ENCODE peak calls at places on chromosomes 4 and X, in four cellular contexts. L, A, F and H are unnamed samples.

GRCh38 chr4:167614866-167615265 is 380.6 kb upstream of the SPOCK3 start:
- DNase-seq in L (no peak), A (no peak), F (peak), H (no peak)

GRCh38 chr4:7041851-7042696 is 1.1 kb upstream of the TADA2B start:
- DNase-seq in L (peak), A (peak), F (no peak), H (no peak)

GRCh38 chr4:780730-781492 is 45.0 kb downstream of the CPLX1 start:
- DNase-seq in L (peak), A (no peak), F (no peak), H (no peak)

GRCh38 chr4:73902038-73902637 is 32.9 kb downstream of the CXCL1 start:
- DNase-seq in L (no peak), A (no peak), F (peak), H (no peak)

GRCh38 chr4:8391972-8392371 is 48.6 kb downstream of the ACOX3 start:
- DNase-seq in L (no peak), A (peak), F (peak), H (peak)

GRCh38 chr4:8079031-8079885 is 79.4 kb downstream of the ABLIM2 start:
- DNase-seq in L (no peak), A (peak), F (no peak), H (no peak)

GRCh38 chr4:80185787-80186548 is 11.3 kb upstream of the PRDM8 start:
- DNase-seq in L (no peak), A (no peak), F (no peak), H (no peak)

GRCh38 chrX:20378291-20378920 is 111.7 kb upstream of the RPS6KA3 start:
- DNase-seq in L (no peak), A (no peak), F (no peak), H (no peak)

GRCh38 chr4:59969909-59970308 is 1230.2 kb upstream of the ADGRL3 start:
- DNase-seq in L (no peak), A (no peak), F (no peak), H (no peak)

GRCh38 chr4:113781439-113782040 is 20.0 kb upstream of the CAMK2D start:
- DNase-seq in L (no peak), A (no peak), F (peak), H (no peak)

GRCh38 chr4:68349361-68350360 is at the start of gene YTHDC1:
- DNase-seq in L (peak), A (peak), F (peak), H (peak)

GRCh38 chr4:161564230-161564834 is 599.5 kb downstream of the FSTL5 start:
- DNase-seq in L (no peak), A (no peak), F (peak), H (no peak)
- TF ChIP-seq CTCF in L (no peak), A (no peak), F (peak), H (no peak)

DNA sequence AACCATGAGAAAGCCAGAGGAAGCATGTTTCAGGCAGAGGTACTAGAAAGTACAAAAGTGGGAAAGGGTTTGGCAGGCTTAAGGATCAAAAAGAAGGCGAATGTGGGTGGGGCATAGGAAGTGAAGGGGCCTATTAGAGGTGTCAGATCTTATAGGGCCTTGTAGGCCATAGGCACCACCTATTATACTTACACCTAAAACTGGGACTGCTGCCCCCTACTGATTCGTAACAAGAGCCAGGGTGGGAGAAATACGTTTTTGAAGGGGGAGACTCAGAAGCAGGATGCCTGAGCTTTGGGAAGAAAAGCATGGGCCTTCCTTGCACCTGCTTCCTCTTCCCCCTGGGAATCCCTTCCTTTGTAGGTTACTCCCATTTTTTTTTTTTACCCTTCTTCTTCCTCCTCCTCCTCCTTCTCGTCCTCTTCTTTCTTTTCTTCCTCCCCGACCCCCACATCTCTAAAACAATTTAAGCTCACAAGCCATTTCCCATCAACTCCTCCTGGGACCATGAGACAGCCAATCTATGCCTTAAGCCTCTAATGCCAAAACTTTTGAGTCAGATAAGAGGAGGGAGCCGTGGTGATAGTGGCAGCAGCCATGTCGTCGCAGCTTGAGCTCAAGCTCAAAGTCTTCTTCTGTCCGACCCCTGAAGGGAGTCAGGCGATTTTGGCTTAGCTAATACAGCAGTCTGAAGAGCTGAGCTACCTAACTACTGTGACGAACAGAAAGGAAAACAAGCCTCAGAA is 40.8 kb upstream of the GPC3 start:
- DNase-seq in L (no peak), A (no peak), F (no peak), H (no peak)
- H3K4me3 ChIP-seq in L (no peak), A (no peak), F (no peak), H (no peak)

DNA sequence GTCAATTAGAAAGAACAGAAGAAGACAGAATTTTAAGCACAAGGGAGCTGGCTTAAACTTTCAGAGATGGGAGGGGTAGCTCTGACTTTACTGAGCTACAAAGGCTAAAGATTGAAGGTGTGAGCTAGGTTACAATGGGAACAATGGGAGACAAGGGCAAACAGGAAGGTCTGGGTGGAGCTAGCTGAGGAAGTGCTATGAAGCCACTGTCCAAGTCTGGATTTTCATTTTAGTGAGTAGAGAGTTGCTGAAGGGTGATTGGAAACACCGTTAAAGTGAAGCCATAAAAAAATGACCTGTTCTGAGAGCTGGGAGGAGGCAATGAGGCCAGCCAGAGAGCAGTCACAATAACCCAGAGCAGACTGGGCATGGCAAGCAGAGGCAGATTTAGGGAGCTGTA is 104.3 kb upstream of the CITED1 start:
- DNase-seq in L (no peak), A (no peak), F (no peak), H (no peak)
- TF ChIP-seq CTCF in L (no peak), A (no peak), F (no peak), H (no peak)

DNA sequence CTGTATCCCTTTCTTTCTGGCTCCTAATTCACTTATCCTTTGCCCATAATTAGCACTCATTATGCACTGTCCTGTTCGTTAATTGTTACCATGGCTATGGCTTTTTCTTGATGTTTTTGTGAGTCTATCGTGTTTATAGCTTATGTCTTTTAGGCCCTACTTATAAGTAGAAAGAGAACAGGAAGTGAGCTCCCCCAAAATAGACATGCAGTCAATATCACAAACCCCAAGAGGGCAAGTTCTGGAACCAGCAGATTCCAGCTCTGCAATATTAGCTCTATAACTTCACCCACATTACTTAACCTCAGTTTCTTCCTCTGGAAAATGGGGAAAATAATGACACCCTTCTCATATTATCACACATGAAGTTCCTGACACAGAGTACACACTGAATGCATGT is 7.4 kb upstream of the HS3ST1 start:
- DNase-seq in L (no peak), A (no peak), F (no peak), H (no peak)
- H3K4me3 ChIP-seq in L (no peak), A (no peak), F (no peak), H (no peak)

GRCh38 chrX:119783026-119783425 is 8.4 kb downstream of the RPL39 start:
- DNase-seq in L (no peak), A (no peak), F (no peak), H (no peak)

DNA sequence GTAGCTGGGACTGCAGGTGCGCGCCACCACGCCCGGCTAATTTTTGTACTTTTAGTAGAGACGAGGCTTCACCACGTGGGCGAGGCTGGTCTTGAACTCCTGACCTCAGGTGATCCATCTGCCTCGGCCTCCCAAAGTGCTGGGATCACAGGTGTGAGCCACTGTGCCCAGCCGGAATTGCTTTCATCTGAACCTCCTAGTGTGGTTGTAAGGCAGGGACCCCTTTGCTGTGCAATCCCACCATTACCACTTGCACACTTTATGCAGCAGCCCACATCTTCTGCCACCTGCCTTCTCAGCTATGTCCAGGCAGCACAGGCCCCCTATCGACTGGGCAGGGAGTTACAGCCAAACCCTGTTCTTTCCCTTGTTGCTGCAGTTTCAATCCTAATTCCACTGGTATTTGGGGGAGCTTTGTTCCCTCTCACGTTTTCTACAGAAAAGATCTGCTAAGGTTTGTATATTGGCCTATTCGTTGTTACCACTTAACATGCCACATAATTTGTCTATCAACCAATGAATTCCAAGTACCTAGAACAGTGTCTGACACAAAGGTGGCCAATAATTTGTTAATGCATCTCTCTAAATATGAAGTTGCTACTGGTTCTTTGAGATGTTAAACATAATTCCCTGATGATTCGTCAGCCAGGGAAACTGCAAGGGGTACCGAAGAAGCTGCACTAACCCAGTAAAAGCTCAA is 6.5 kb downstream of the RPL39 start:
- DNase-seq in L (peak), A (no peak), F (no peak), H (no peak)
- TF ChIP-seq CTCF in L (peak), A (no peak), F (peak), H (peak)

GRCh38 chrX:120753413-120754251 is 122.0 kb downstream of the CT47B1 start:
- DNase-seq in L (no peak), A (no peak), F (no peak), H (no peak)
- H3K4me3 ChIP-seq in L (no peak), A (no peak), F (no peak), H (no peak)